ENCODE peak calls at places on chromosomes 7 and 10, in ten cellular contexts. C, Z, Y, H, M, S, R, F, I and B are unnamed samples.

GRCh38 chr10:113987805-113988204 is 55.9 kb upstream of the ADRB1 start:
- DNase-seq in C (no peak), Z (no peak), Y (no peak), H (no peak), M (peak), S (no peak), R (no peak), F (no peak), I (peak), B (no peak)

GRCh38 chr10:3668276-3668960 is 116.6 kb downstream of the KLF6 start:
- DNase-seq in C (no peak), Z (peak), Y (peak), H (no peak), M (no peak), S (peak), R (no peak), F (no peak), I (peak), B (peak)

GRCh38 chr10:29559996-29560395 is 74.8 kb downstream of the SVIL start:
- DNase-seq in C (no peak), Z (no peak), Y (no peak), H (no peak), M (no peak), S (no peak), R (no peak), F (no peak), I (no peak), B (no peak)

GRCh38 chr7:75966209-75966961 is 28.0 kb downstream of the TMEM120A start:
- DNase-seq in C (no peak), Z (no peak), Y (peak), H (no peak), M (no peak), S (no peak), R (peak), F (no peak), I (no peak), B (no peak)

GRCh38 chr10:114174462-114175190 is 623 bp upstream of the CCDC186 start:
- DNase-seq in C (no peak), Z (peak), Y (no peak), H (no peak), M (no peak), S (peak), R (peak), F (peak), I (peak), B (no peak)

GRCh38 chr7:28933874-28934265 is 24.3 kb downstream of the TRIL start:
- DNase-seq in C (no peak), Z (no peak), Y (no peak), H (no peak), M (no peak), S (no peak), R (no peak), F (no peak), I (no peak), B (no peak)

GRCh38 chr10:104054430-104054829 is 31.2 kb downstream of the COL17A1 start:
- DNase-seq in C (no peak), Z (no peak), Y (no peak), H (no peak), M (no peak), S (peak), R (no peak), F (no peak), I (no peak), B (no peak)

GRCh38 chr7:1564603-1565022 is 5.2 kb downstream of the PSMG3 start:
- DNase-seq in C (no peak), Z (no peak), Y (no peak), H (no peak), M (no peak), S (no peak), R (no peak), F (no peak), I (no peak), B (no peak)

GRCh38 chr7:149662591-149663095 is 110.7 kb downstream of the ZNF467 start:
- DNase-seq in C (peak), Z (peak), Y (no peak), H (peak), M (peak), S (peak), R (no peak), F (peak), I (peak), B (peak)

GRCh38 chr7:2892571-2892970 is 48.5 kb upstream of the GNA12 start:
- DNase-seq in C (no peak), Z (no peak), Y (no peak), H (no peak), M (no peak), S (no peak), R (no peak), F (no peak), I (no peak), B (no peak)

GRCh38 chr10:124878457-124878739 is 63.5 kb upstream of the ZRANB1 start:
- DNase-seq in C (no peak), Z (peak), Y (no peak), H (no peak), M (no peak), S (no peak), R (no peak), F (peak), I (no peak), B (no peak)

GRCh38 chr7:87874066-87874465 is 2.1 kb downstream of the SLC25A40 start:
- DNase-seq in C (no peak), Z (no peak), Y (no peak), H (no peak), M (no peak), S (no peak), R (no peak), F (no peak), I (peak), B (peak)

GRCh38 chr7:104985259-104985617 is 28.8 kb upstream of the KMT2E start:
- DNase-seq in C (no peak), Z (no peak), Y (no peak), H (no peak), M (no peak), S (no peak), R (no peak), F (no peak), I (no peak), B (no peak)

GRCh38 chr7:30921951-30922401 is 10.3 kb downstream of the AQP1 start:
- DNase-seq in C (no peak), Z (no peak), Y (peak), H (no peak), M (peak), S (no peak), R (peak), F (peak), I (no peak), B (no peak)

GRCh38 chr10:47061776-47062175 is 150.5 kb downstream of the PTPN20 start:
- DNase-seq in C (no peak), Z (no peak), Y (no peak), H (no peak), M (no peak), S (no peak), R (no peak), F (no peak), I (no peak), B (no peak)

GRCh38 chr7:44432381-44432977 is 58.0 kb downstream of the NUDCD3 start:
- DNase-seq in C (no peak), Z (no peak), Y (no peak), H (no peak), M (no peak), S (no peak), R (no peak), F (no peak), I (no peak), B (no peak)

GRCh38 chr7:44431091-44431608 is 59.3 kb downstream of the NUDCD3 start:
- DNase-seq in C (no peak), Z (no peak), Y (no peak), H (peak), M (peak), S (peak), R (no peak), F (no peak), I (peak), B (peak)

GRCh38 chr7:44434201-44434600 is 56.3 kb downstream of the NUDCD3 start:
- DNase-seq in C (no peak), Z (no peak), Y (no peak), H (no peak), M (no peak), S (no peak), R (no peak), F (no peak), I (no peak), B (no peak)

GRCh38 chr7:44433255-44434022 is 57.0 kb downstream of the NUDCD3 start:
- DNase-seq in C (no peak), Z (no peak), Y (no peak), H (no peak), M (no peak), S (no peak), R (no peak), F (no peak), I (no peak), B (no peak)

GRCh38 chr7:44430054-44430453 is 60.4 kb downstream of the NUDCD3 start:
- DNase-seq in C (no peak), Z (no peak), Y (no peak), H (no peak), M (no peak), S (no peak), R (no peak), F (no peak), I (no peak), B (no peak)
- TF ChIP-seq POLR2A in C (no peak), Z (no peak), Y (no peak), H (no peak), M (no peak), S (no peak), R (no peak), F (no peak), I (no peak), B (no peak)

GRCh38 chr7:35037211-35037525 is at the start of gene DPY19L1:
- DNase-seq in C (no peak), Z (no peak), Y (no peak), H (no peak), M (no peak), S (no peak), R (no peak), F (no peak), I (no peak), B (no peak)
- TF ChIP-seq POLR2A in C (peak), Z (peak), Y (peak), H (no peak), M (no peak), S (peak), R (peak), F (no peak), I (peak), B (no peak)

GRCh38 chr7:334618-335357 is 44.8 kb downstream of the FOXL3 start:
- DNase-seq in C (no peak), Z (no peak), Y (no peak), H (no peak), M (no peak), S (no peak), R (no peak), F (no peak), I (no peak), B (no peak)

GRCh38 chr7:332020-332517 is 42.1 kb downstream of the FOXL3 start:
- DNase-seq in C (no peak), Z (no peak), Y (no peak), H (no peak), M (no peak), S (no peak), R (no peak), F (no peak), I (no peak), B (no peak)

GRCh38 chr7:333399-333776 is 43.4 kb downstream of the FOXL3 start:
- DNase-seq in C (no peak), Z (peak), Y (peak), H (no peak), M (no peak), S (no peak), R (no peak), F (peak), I (no peak), B (no peak)

GRCh38 chr7:330554-331230 is 40.7 kb downstream of the FOXL3 start:
- DNase-seq in C (no peak), Z (no peak), Y (no peak), H (no peak), M (no peak), S (no peak), R (no peak), F (no peak), I (no peak), B (no peak)

GRCh38 chr7:332646-333398 is 42.9 kb downstream of the FOXL3 start:
- DNase-seq in C (no peak), Z (peak), Y (peak), H (peak), M (no peak), S (peak), R (peak), F (peak), I (peak), B (peak)
- TF ChIP-seq POLR2A in C (no peak), Z (no peak), Y (no peak), H (no peak), M (no peak), S (no peak), R (no peak), F (no peak), I (no peak), B (no peak)

GRCh38 chr10:79447911-79448731 is 2.7 kb upstream of the ZCCHC24 start:
- DNase-seq in C (no peak), Z (no peak), Y (no peak), H (no peak), M (no peak), S (no peak), R (no peak), F (no peak), I (no peak), B (no peak)

GRCh38 chr10:79443338-79444242 is 1.8 kb downstream of the ZCCHC24 start:
- DNase-seq in C (no peak), Z (peak), Y (no peak), H (no peak), M (no peak), S (peak), R (peak), F (no peak), I (peak), B (peak)

GRCh38 chr10:79446451-79447020 is 1.1 kb upstream of the ZCCHC24 start:
- DNase-seq in C (no peak), Z (peak), Y (peak), H (no peak), M (no peak), S (no peak), R (peak), F (peak), I (no peak), B (peak)

GRCh38 chr10:79444243-79445119 is 943 bp downstream of the ZCCHC24 start:
- DNase-seq in C (no peak), Z (peak), Y (peak), H (peak), M (peak), S (peak), R (peak), F (peak), I (peak), B (peak)

GRCh38 chr10:79445708-79446450 is 455 bp upstream of the ZCCHC24 start:
- DNase-seq in C (peak), Z (peak), Y (peak), H (peak), M (peak), S (peak), R (peak), F (peak), I (peak), B (peak)
- TF ChIP-seq POLR2A in C (no peak), Z (no peak), Y (no peak), H (no peak), M (no peak), S (peak), R (peak), F (peak), I (no peak), B (no peak)

DNA sequence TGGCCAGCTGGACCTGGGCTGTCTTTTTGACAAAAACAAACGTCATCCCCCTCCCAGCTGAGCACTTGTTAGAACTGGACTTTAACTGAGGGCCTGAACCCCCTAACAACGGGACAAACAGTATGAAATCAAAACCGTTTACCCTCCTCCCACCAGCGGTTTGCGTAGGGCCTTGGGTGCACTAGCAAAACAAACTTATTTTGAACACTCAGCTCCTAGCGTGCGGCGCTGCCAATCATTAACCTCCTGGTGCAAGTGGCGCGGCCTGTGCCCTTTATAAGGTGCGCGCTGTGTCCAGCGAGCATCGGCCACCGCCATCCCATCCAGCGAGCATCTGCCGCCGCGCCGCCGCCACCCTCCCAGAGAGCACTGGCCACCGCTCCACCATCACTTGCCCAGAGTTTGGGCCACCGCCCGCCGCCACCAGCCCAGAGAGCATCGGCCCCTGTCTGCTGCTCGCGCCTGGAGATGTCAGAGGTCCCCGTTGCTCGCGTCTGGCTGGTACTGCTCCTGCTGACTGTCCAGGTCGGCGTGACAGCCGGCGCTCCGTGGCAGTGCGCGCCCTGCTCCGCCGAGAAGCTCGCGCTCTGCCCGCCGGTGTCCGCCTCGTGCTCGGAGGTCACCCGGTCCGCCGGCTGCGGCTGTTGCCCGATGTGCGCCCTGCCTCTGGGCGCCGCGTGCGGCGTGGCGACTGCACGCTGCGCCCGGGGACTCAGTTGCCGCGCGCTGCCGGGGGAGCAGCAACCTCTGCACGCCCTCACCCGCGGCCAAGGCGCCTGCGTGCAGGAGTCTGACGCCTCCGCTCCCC is at the start of gene IGFBP1:
- DNase-seq in C (no peak), Z (no peak), Y (no peak), H (no peak), M (no peak), S (peak), R (no peak), F (no peak), I (no peak), B (no peak)
- TF ChIP-seq POLR2A in C (no peak), Z (no peak), Y (no peak), H (no peak), M (no peak), S (no peak), R (no peak), F (no peak), I (no peak), B (no peak)

GRCh38 chr7:139403601-139404000 is 43.9 kb downstream of the LUC7L2 start:
- DNase-seq in C (no peak), Z (no peak), Y (no peak), H (no peak), M (no peak), S (no peak), R (no peak), F (no peak), I (no peak), B (no peak)
- TF ChIP-seq POLR2A in C (peak), Z (no peak), Y (no peak), H (no peak), M (no peak), S (no peak), R (no peak), F (no peak), I (no peak), B (no peak)

DNA sequence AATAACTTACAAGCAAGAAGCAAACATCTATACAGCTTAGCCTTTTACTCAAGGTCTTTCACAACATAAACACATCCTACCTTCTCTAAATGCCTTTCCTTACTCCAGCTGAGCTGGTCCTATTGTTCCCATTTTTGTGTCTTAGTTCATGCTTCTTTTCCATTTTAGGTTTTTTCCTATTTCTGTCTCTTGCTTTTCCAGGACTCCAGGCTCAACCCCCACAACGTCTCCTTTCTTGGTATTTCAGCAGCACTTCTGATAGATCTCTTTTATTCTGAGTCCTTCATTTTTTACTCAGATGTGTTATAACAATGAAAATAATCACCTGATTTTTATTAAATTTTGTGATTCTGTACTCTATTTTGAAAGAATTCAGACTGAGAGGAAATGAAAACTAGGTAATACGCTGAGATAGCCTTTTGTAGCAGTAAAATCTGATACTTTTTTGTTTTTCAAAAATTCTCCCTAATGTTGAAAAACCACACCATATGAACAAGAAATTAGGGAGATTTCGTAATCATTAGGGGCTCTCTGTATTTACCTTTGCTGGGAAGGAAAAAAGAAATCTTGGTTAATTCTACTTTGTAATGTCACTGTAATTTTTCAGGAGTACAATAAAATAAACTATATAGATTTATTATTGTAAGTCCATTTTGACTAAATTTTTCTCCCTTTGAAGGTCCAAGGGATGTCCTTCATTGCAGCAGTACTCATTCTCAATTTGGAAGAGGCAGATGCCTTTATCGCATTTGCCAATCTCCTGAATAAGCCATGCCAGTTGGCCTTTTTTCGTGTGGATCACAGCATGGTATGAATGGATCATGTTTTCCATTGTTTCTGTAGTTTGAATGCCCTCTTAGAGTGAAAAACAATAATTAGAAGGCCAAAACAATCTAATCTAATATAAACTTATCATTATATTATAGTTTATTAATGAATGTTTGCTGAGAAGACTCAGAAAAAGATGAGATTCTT is 24.0 kb upstream of the HELLS start:
- DNase-seq in C (no peak), Z (no peak), Y (no peak), H (no peak), M (no peak), S (no peak), R (no peak), F (no peak), I (no peak), B (no peak)
- TF ChIP-seq POLR2A in C (no peak), Z (no peak), Y (no peak), H (no peak), M (no peak), S (no peak), R (no peak), F (no peak), I (no peak), B (no peak)

GRCh38 chr7:89335490-89335889 is 540.0 kb upstream of the TEX47 start:
- DNase-seq in C (no peak), Z (no peak), Y (no peak), H (no peak), M (no peak), S (no peak), R (no peak), F (no peak), I (no peak), B (no peak)
- TF ChIP-seq POLR2A in C (no peak), Z (no peak), Y (no peak), H (no peak), M (no peak), S (no peak), R (no peak), F (no peak), I (no peak), B (no peak)

DNA sequence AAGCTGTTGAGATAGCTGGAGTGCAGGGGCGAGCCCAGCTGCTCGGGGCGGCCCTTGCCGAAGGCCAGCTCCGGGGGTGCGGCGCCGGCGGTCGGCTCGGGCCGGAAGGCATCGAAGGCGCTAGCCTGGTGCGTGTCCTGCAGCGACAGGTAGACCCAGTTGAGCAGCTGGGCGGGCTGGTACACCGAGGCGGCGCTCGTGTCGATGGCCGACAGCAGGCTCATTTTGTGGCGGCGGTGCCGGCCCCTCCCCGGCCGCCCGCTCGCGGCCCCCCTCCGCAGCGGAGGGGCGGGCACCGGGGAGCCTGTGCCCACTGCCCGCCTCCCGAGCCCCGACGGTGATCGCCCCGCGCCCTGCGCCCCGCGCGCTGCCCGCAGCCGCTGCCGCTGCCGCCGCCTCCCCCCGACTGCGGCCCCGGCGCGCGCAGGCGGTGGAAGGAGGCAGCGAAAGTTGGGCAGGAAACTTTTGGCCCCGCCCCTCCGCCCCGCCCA is at the start of gene ZCCHC24:
- DNase-seq in C (no peak), Z (no peak), Y (no peak), H (peak), M (peak), S (no peak), R (peak), F (no peak), I (peak), B (peak)
- TF ChIP-seq POLR2A in C (peak), Z (peak), Y (peak), H (no peak), M (peak), S (peak), R (peak), F (no peak), I (peak), B (peak)